ENCODE peak calls at places on chromosomes 12 and 14, in four cellular contexts. P is stimulated activated CD4-positive, alpha-beta T cell treated with anti-CD3 and anti-CD28 coated beads, Interleukin-2, amount 100 ng/mL, for 48 hours; G is esophagus squamous epithelium; B is activated T-helper 1 cell treated with Interleukin-2 at 50 U/mL for 16 hours. Y is an unnamed sample.

GRCh38 chr12:82730832-82731497 is 44.3 kb downstream of the TMTC2 start:
- DNase-seq in P (no peak), G (no peak), B (no peak), Y (no peak)

GRCh38 chr12:53659011-53659551 is 16.8 kb downstream of the ATP5MC2 start:
- DNase-seq in P (no peak), G (no peak), B (no peak), Y (no peak)

GRCh38 chr12:54287316-54288157 is 7.0 kb downstream of the HNRNPA1 start:
- DNase-seq in P (no peak), G (no peak), B (no peak), Y (no peak)

GRCh38 chr14:92927396-92928257 is 4.7 kb downstream of the CHGA start:
- DNase-seq in P (no peak), G (no peak), B (no peak), Y (no peak)

GRCh38 chr12:56126732-56127239 is 1.3 kb upstream of the ESYT1 start:
- DNase-seq in P (no peak), G (no peak), B (no peak), Y (no peak)

GRCh38 chr12:110543252-110543959 is 39.7 kb downstream of the PPTC7 start:
- DNase-seq in P (no peak), G (peak; percentile 28), B (no peak), Y (peak; percentile 90)

GRCh38 chr12:11834104-11834812 is 184.8 kb downstream of the ETV6 start:
- DNase-seq in P (no peak), G (no peak), B (no peak), Y (no peak)

GRCh38 chr12:69623970-69624369 is 13.3 kb upstream of the LRRC10 start:
- DNase-seq in P (no peak), G (no peak), B (no peak), Y (no peak)

GRCh38 chr12:128932521-128932920 is 79.2 kb downstream of the GLT1D1 start:
- DNase-seq in P (no peak), G (no peak), B (no peak), Y (no peak)

GRCh38 chr14:35353409-35354172 is 51.0 kb downstream of the NFKBIA start:
- DNase-seq in P (no peak), G (no peak), B (no peak), Y (no peak)

Y was measured in Peyer's patch.